ENCODE peak calls at places on chromosomes 2 and 18, in eight cellular contexts. One of them, this sample, is unnamed.

GRCh38 chr2:159982270-159982669 is 80.1 kb downstream of the PLA2R1 start:
- DNase-seq in skeletal muscle cell: peak; percentile 88
- DNase-seq in GM04504: peak; percentile 85
- DNase-seq in mesenteric fat pad: no peak
- DNase-seq in cerebellar cortex: no peak
- DNase-seq in AML-193: no peak
- DNase-seq in BE2C: no peak
- DNase-seq in CD8-positive, alpha-beta T cell: no peak
- DNase-seq in this sample: peak; percentile 87

GRCh38 chr18:40925071-40925541 is 1029.9 kb upstream of the PIK3C3 start:
- DNase-seq in skeletal muscle cell: no peak
- DNase-seq in GM04504: no peak
- DNase-seq in mesenteric fat pad: no peak
- DNase-seq in cerebellar cortex: no peak
- DNase-seq in AML-193: no peak
- DNase-seq in BE2C: no peak
- DNase-seq in CD8-positive, alpha-beta T cell: no peak
- DNase-seq in this sample: peak; percentile 31

GRCh38 chr2:127661949-127662510 is 13.3 kb downstream of the LIMS2 start:
- DNase-seq in skeletal muscle cell: no peak
- DNase-seq in GM04504: no peak
- DNase-seq in mesenteric fat pad: no peak
- DNase-seq in cerebellar cortex: no peak
- DNase-seq in AML-193: no peak
- DNase-seq in BE2C: no peak
- DNase-seq in CD8-positive, alpha-beta T cell: no peak
- DNase-seq in this sample: no peak

GRCh38 chr2:44367591-44367990 is 5.8 kb downstream of the CAMKMT start:
- DNase-seq in skeletal muscle cell: no peak
- DNase-seq in GM04504: no peak
- DNase-seq in mesenteric fat pad: no peak
- DNase-seq in cerebellar cortex: no peak
- DNase-seq in AML-193: no peak
- DNase-seq in BE2C: no peak
- DNase-seq in CD8-positive, alpha-beta T cell: no peak
- DNase-seq in this sample: no peak

GRCh38 chr2:226362991-226363390 is 436.6 kb downstream of the IRS1 start:
- DNase-seq in skeletal muscle cell: peak; percentile 35
- DNase-seq in GM04504: no peak
- DNase-seq in mesenteric fat pad: no peak
- DNase-seq in cerebellar cortex: no peak
- DNase-seq in AML-193: no peak
- DNase-seq in BE2C: no peak
- DNase-seq in CD8-positive, alpha-beta T cell: no peak
- DNase-seq in this sample: peak; percentile 63

GRCh38 chr2:19349911-19350677 is 8.3 kb downstream of the OSR1 start:
- DNase-seq in skeletal muscle cell: no peak
- DNase-seq in GM04504: no peak
- DNase-seq in mesenteric fat pad: no peak
- DNase-seq in cerebellar cortex: no peak
- DNase-seq in AML-193: no peak
- DNase-seq in BE2C: peak; percentile 45
- DNase-seq in CD8-positive, alpha-beta T cell: peak; percentile 45
- DNase-seq in this sample: peak; percentile 83

GRCh38 chr2:96099861-96100798 is 16.2 kb downstream of the ADRA2B start:
- DNase-seq in skeletal muscle cell: no peak
- DNase-seq in GM04504: no peak
- DNase-seq in mesenteric fat pad: no peak
- DNase-seq in cerebellar cortex: no peak
- DNase-seq in AML-193: no peak
- DNase-seq in BE2C: no peak
- DNase-seq in CD8-positive, alpha-beta T cell: no peak
- DNase-seq in this sample: no peak

GRCh38 chr2:148613231-148614023 is 31.1 kb upstream of the EPC2 start:
- DNase-seq in skeletal muscle cell: no peak
- DNase-seq in GM04504: no peak
- DNase-seq in mesenteric fat pad: no peak
- DNase-seq in cerebellar cortex: no peak
- DNase-seq in AML-193: no peak
- DNase-seq in BE2C: no peak
- DNase-seq in CD8-positive, alpha-beta T cell: no peak
- DNase-seq in this sample: no peak

GRCh38 chr2:106270471-106270891 is 76.4 kb upstream of the UXS1 start:
- DNase-seq in skeletal muscle cell: no peak
- DNase-seq in GM04504: no peak
- DNase-seq in mesenteric fat pad: no peak
- DNase-seq in cerebellar cortex: no peak
- DNase-seq in AML-193: no peak
- DNase-seq in BE2C: no peak
- DNase-seq in CD8-positive, alpha-beta T cell: no peak
- DNase-seq in this sample: no peak

GRCh38 chr2:190841707-190842505 is 38.7 kb upstream of the GLS start:
- DNase-seq in skeletal muscle cell: no peak
- DNase-seq in GM04504: no peak
- DNase-seq in mesenteric fat pad: no peak
- DNase-seq in cerebellar cortex: peak; percentile 96
- DNase-seq in AML-193: no peak
- DNase-seq in BE2C: no peak
- DNase-seq in CD8-positive, alpha-beta T cell: no peak
- DNase-seq in this sample: peak; percentile 26

GRCh38 chr2:61045999-61046398 is 19.7 kb upstream of the SANBR start:
- DNase-seq in skeletal muscle cell: no peak
- DNase-seq in GM04504: no peak
- DNase-seq in mesenteric fat pad: no peak
- DNase-seq in cerebellar cortex: no peak
- DNase-seq in AML-193: no peak
- DNase-seq in BE2C: no peak
- DNase-seq in CD8-positive, alpha-beta T cell: no peak
- DNase-seq in this sample: no peak

GRCh38 chr2:216474925-216475670 is 23.5 kb upstream of the RPL37A start:
- DNase-seq in skeletal muscle cell: no peak
- DNase-seq in GM04504: no peak
- DNase-seq in mesenteric fat pad: no peak
- DNase-seq in cerebellar cortex: no peak
- DNase-seq in AML-193: peak; percentile 36
- DNase-seq in BE2C: no peak
- DNase-seq in CD8-positive, alpha-beta T cell: no peak
- DNase-seq in this sample: no peak

GRCh38 chr18:49733896-49734585 is 79.3 kb downstream of the ACAA2 start:
- DNase-seq in skeletal muscle cell: no peak
- DNase-seq in GM04504: no peak
- DNase-seq in mesenteric fat pad: no peak
- DNase-seq in cerebellar cortex: no peak
- DNase-seq in AML-193: no peak
- DNase-seq in BE2C: no peak
- DNase-seq in CD8-positive, alpha-beta T cell: no peak
- DNase-seq in this sample: no peak

GRCh38 chr18:79644666-79645057 is 34.9 kb upstream of the CTDP1 start:
- DNase-seq in skeletal muscle cell: no peak
- DNase-seq in GM04504: no peak
- DNase-seq in mesenteric fat pad: no peak
- DNase-seq in cerebellar cortex: no peak
- DNase-seq in AML-193: no peak
- DNase-seq in BE2C: no peak
- DNase-seq in CD8-positive, alpha-beta T cell: no peak
- DNase-seq in this sample: no peak

GRCh38 chr2:218398437-218399390 is 954 bp upstream of the CTDSP1 start:
- DNase-seq in skeletal muscle cell: peak; percentile 56
- DNase-seq in GM04504: peak; percentile 48
- DNase-seq in mesenteric fat pad: peak; percentile 95
- DNase-seq in cerebellar cortex: no peak
- DNase-seq in AML-193: peak; percentile 55
- DNase-seq in BE2C: peak; percentile 49
- DNase-seq in CD8-positive, alpha-beta T cell: peak; percentile 64
- DNase-seq in this sample: peak; percentile 73

GRCh38 chr2:157438907-157439791 is 4.7 kb downstream of the CYTIP start:
- DNase-seq in skeletal muscle cell: no peak
- DNase-seq in GM04504: peak; percentile 35
- DNase-seq in mesenteric fat pad: no peak
- DNase-seq in cerebellar cortex: no peak
- DNase-seq in AML-193: peak; percentile 36
- DNase-seq in BE2C: no peak
- DNase-seq in CD8-positive, alpha-beta T cell: no peak
- DNase-seq in this sample: no peak

GRCh38 chr2:118711603-118712002 is 135.8 kb downstream of the EN1 start:
- DNase-seq in skeletal muscle cell: no peak
- DNase-seq in GM04504: no peak
- DNase-seq in mesenteric fat pad: no peak
- DNase-seq in cerebellar cortex: no peak
- DNase-seq in AML-193: no peak
- DNase-seq in BE2C: no peak
- DNase-seq in CD8-positive, alpha-beta T cell: no peak
- DNase-seq in this sample: no peak

GRCh38 chr2:120919216-120919615 is 183.5 kb downstream of the GLI2 start:
- DNase-seq in skeletal muscle cell: no peak
- DNase-seq in GM04504: no peak
- DNase-seq in mesenteric fat pad: no peak
- DNase-seq in cerebellar cortex: no peak
- DNase-seq in AML-193: no peak
- DNase-seq in BE2C: no peak
- DNase-seq in CD8-positive, alpha-beta T cell: no peak
- DNase-seq in this sample: no peak

GRCh38 chr18:26056291-26056690 is 34.1 kb downstream of the SS18 start:
- DNase-seq in skeletal muscle cell: peak; percentile 45
- DNase-seq in GM04504: no peak
- DNase-seq in mesenteric fat pad: no peak
- DNase-seq in cerebellar cortex: no peak
- DNase-seq in AML-193: no peak
- DNase-seq in BE2C: no peak
- DNase-seq in CD8-positive, alpha-beta T cell: no peak
- DNase-seq in this sample: no peak

GRCh38 chr2:36348721-36349120 is 6.9 kb upstream of the CRIM1 start:
- DNase-seq in skeletal muscle cell: no peak
- DNase-seq in GM04504: no peak
- DNase-seq in mesenteric fat pad: no peak
- DNase-seq in cerebellar cortex: no peak
- DNase-seq in AML-193: no peak
- DNase-seq in BE2C: no peak
- DNase-seq in CD8-positive, alpha-beta T cell: no peak
- DNase-seq in this sample: no peak

GRCh38 chr18:34821669-34822210 is 111.6 kb downstream of the DTNA start:
- DNase-seq in skeletal muscle cell: no peak
- DNase-seq in GM04504: no peak
- DNase-seq in mesenteric fat pad: no peak
- DNase-seq in cerebellar cortex: no peak
- DNase-seq in AML-193: no peak
- DNase-seq in BE2C: no peak
- DNase-seq in CD8-positive, alpha-beta T cell: no peak
- DNase-seq in this sample: no peak

GRCh38 chr2:200742426-200742825 is 69.3 kb upstream of the BZW1 start:
- DNase-seq in skeletal muscle cell: no peak
- DNase-seq in GM04504: no peak
- DNase-seq in mesenteric fat pad: no peak
- DNase-seq in cerebellar cortex: peak; percentile 80
- DNase-seq in AML-193: no peak
- DNase-seq in BE2C: no peak
- DNase-seq in CD8-positive, alpha-beta T cell: no peak
- DNase-seq in this sample: no peak

GRCh38 chr2:46979611-46980010 is 64.0 kb upstream of the MCFD2 start:
- DNase-seq in skeletal muscle cell: no peak
- DNase-seq in GM04504: no peak
- DNase-seq in mesenteric fat pad: no peak
- DNase-seq in cerebellar cortex: no peak
- DNase-seq in AML-193: no peak
- DNase-seq in BE2C: no peak
- DNase-seq in CD8-positive, alpha-beta T cell: peak; percentile 77
- DNase-seq in this sample: no peak

GRCh38 chr18:79394438-79395307 is 1.1 kb upstream of the NFATC1 start:
- DNase-seq in skeletal muscle cell: no peak
- DNase-seq in GM04504: no peak
- DNase-seq in mesenteric fat pad: no peak
- DNase-seq in cerebellar cortex: peak; percentile 32
- DNase-seq in AML-193: no peak
- DNase-seq in BE2C: no peak
- DNase-seq in CD8-positive, alpha-beta T cell: peak; percentile 77
- DNase-seq in this sample: peak; percentile 58

GRCh38 chr2:25311866-25312575 is 29.7 kb downstream of the DNMT3A start:
- DNase-seq in skeletal muscle cell: no peak
- DNase-seq in GM04504: no peak
- DNase-seq in mesenteric fat pad: no peak
- DNase-seq in cerebellar cortex: no peak
- DNase-seq in AML-193: no peak
- DNase-seq in BE2C: no peak
- DNase-seq in CD8-positive, alpha-beta T cell: no peak
- DNase-seq in this sample: no peak

GRCh38 chr2:239465017-239466001 is 64.5 kb upstream of the HDAC4 start:
- DNase-seq in skeletal muscle cell: no peak
- DNase-seq in GM04504: no peak
- DNase-seq in mesenteric fat pad: peak; percentile 90
- DNase-seq in cerebellar cortex: no peak
- DNase-seq in AML-193: no peak
- DNase-seq in BE2C: no peak
- DNase-seq in CD8-positive, alpha-beta T cell: no peak
- DNase-seq in this sample: peak; percentile 79

GRCh38 chr2:72892506-72893173 is 5.4 kb downstream of the SPR start:
- DNase-seq in skeletal muscle cell: no peak
- DNase-seq in GM04504: peak; percentile 34
- DNase-seq in mesenteric fat pad: peak; percentile 89
- DNase-seq in cerebellar cortex: peak; percentile 75
- DNase-seq in AML-193: peak; percentile 68
- DNase-seq in BE2C: peak; percentile 65
- DNase-seq in CD8-positive, alpha-beta T cell: peak; percentile 47
- DNase-seq in this sample: peak; percentile 90

GRCh38 chr2:163878718-163879117 is 142.9 kb upstream of the FIGN start:
- DNase-seq in skeletal muscle cell: no peak
- DNase-seq in GM04504: no peak
- DNase-seq in mesenteric fat pad: no peak
- DNase-seq in cerebellar cortex: peak; percentile 40
- DNase-seq in AML-193: peak; percentile 23
- DNase-seq in BE2C: peak; percentile 27
- DNase-seq in CD8-positive, alpha-beta T cell: no peak
- DNase-seq in this sample: no peak

GRCh38 chr18:45046226-45046625 is 365.5 kb downstream of the SETBP1 start:
- DNase-seq in skeletal muscle cell: no peak
- DNase-seq in GM04504: no peak
- DNase-seq in mesenteric fat pad: no peak
- DNase-seq in cerebellar cortex: peak; percentile 64
- DNase-seq in AML-193: no peak
- DNase-seq in BE2C: no peak
- DNase-seq in CD8-positive, alpha-beta T cell: no peak
- DNase-seq in this sample: no peak